ENCODE peak calls at places on chromosome 3, in ten cellular contexts. One of them, this sample, is unnamed.

GRCh38 chr3:170558417-170558816 is 27.5 kb downstream of the SLC7A14 start:
- DNase-seq in KBM-7: no peak
- DNase-seq in NCI-H1105 treated with DMSO at 0.1 percent for 48 hours: no peak
- DNase-seq in EL: no peak
- DNase-seq in CD8-positive, alpha-beta T cell: no peak
- DNase-seq in H4: no peak
- DNase-seq in PC-9: peak
- DNase-seq in activated T-helper 1 cell treated with Interleukin-2 at 50 U/mL for 16 hours: no peak
- DNase-seq in psoas muscle: no peak
- DNase-seq in PC-3: no peak
- DNase-seq in this sample: no peak

GRCh38 chr3:183278479-183279088 is 25.5 kb downstream of the B3GNT5 start:
- DNase-seq in EL: no peak
- DNase-seq in PC-3: peak
- DNase-seq in psoas muscle: no peak
- DNase-seq in KBM-7: no peak
- DNase-seq in CD8-positive, alpha-beta T cell: no peak
- DNase-seq in H4: no peak
- DNase-seq in PC-9: no peak
- DNase-seq in activated T-helper 1 cell treated with Interleukin-2 at 50 U/mL for 16 hours: no peak
- DNase-seq in NCI-H1105 treated with DMSO at 0.1 percent for 48 hours: no peak
- DNase-seq in this sample: no peak

GRCh38 chr3:150495563-150496168 is 50.6 kb downstream of the SERP1 start:
- DNase-seq in H4: peak
- DNase-seq in KBM-7: peak
- DNase-seq in PC-9: no peak
- DNase-seq in psoas muscle: no peak
- DNase-seq in NCI-H1105 treated with DMSO at 0.1 percent for 48 hours: peak
- DNase-seq in CD8-positive, alpha-beta T cell: no peak
- DNase-seq in EL: peak
- DNase-seq in PC-3: peak
- DNase-seq in activated T-helper 1 cell treated with Interleukin-2 at 50 U/mL for 16 hours: no peak
- DNase-seq in this sample: no peak

GRCh38 chr3:146092230-146092629 is 68.8 kb downstream of the PLOD2 start:
- DNase-seq in psoas muscle: no peak
- DNase-seq in PC-9: no peak
- DNase-seq in H4: no peak
- DNase-seq in EL: no peak
- DNase-seq in KBM-7: no peak
- DNase-seq in PC-3: no peak
- DNase-seq in activated T-helper 1 cell treated with Interleukin-2 at 50 U/mL for 16 hours: no peak
- DNase-seq in CD8-positive, alpha-beta T cell: no peak
- DNase-seq in NCI-H1105 treated with DMSO at 0.1 percent for 48 hours: no peak
- DNase-seq in this sample: no peak

GRCh38 chr3:105367063-105367405 is 325 bp downstream of the ALCAM start:
- DNase-seq in PC-9: peak
- DNase-seq in H4: peak
- DNase-seq in EL: peak
- DNase-seq in psoas muscle: no peak
- DNase-seq in activated T-helper 1 cell treated with Interleukin-2 at 50 U/mL for 16 hours: no peak
- DNase-seq in PC-3: peak
- DNase-seq in CD8-positive, alpha-beta T cell: peak
- DNase-seq in NCI-H1105 treated with DMSO at 0.1 percent for 48 hours: no peak
- DNase-seq in KBM-7: no peak
- DNase-seq in this sample: peak

GRCh38 chr3:145578465-145578864 is 582.5 kb downstream of the PLOD2 start:
- DNase-seq in EL: no peak
- DNase-seq in PC-3: no peak
- DNase-seq in PC-9: no peak
- DNase-seq in NCI-H1105 treated with DMSO at 0.1 percent for 48 hours: peak
- DNase-seq in KBM-7: no peak
- DNase-seq in H4: no peak
- DNase-seq in CD8-positive, alpha-beta T cell: no peak
- DNase-seq in psoas muscle: no peak
- DNase-seq in activated T-helper 1 cell treated with Interleukin-2 at 50 U/mL for 16 hours: no peak
- DNase-seq in this sample: no peak

GRCh38 chr3:14125193-14126016 is 553 bp downstream of the TMEM43 start:
- DNase-seq in PC-9: peak
- DNase-seq in CD8-positive, alpha-beta T cell: peak
- DNase-seq in PC-3: peak
- DNase-seq in activated T-helper 1 cell treated with Interleukin-2 at 50 U/mL for 16 hours: peak
- DNase-seq in KBM-7: peak
- DNase-seq in H4: peak
- DNase-seq in EL: peak
- DNase-seq in NCI-H1105 treated with DMSO at 0.1 percent for 48 hours: peak
- DNase-seq in psoas muscle: peak
- DNase-seq in this sample: no peak

GRCh38 chr3:56754753-56755365 is 46.9 kb downstream of the ARHGEF3 start:
- DNase-seq in EL: no peak
- DNase-seq in H4: no peak
- DNase-seq in psoas muscle: no peak
- DNase-seq in PC-9: no peak
- DNase-seq in CD8-positive, alpha-beta T cell: peak
- DNase-seq in PC-3: no peak
- DNase-seq in KBM-7: no peak
- DNase-seq in activated T-helper 1 cell treated with Interleukin-2 at 50 U/mL for 16 hours: no peak
- DNase-seq in NCI-H1105 treated with DMSO at 0.1 percent for 48 hours: no peak
- DNase-seq in this sample: no peak

GRCh38 chr3:163582967-163583366 is 1495.3 kb downstream of the SI start:
- DNase-seq in psoas muscle: no peak
- DNase-seq in KBM-7: no peak
- DNase-seq in activated T-helper 1 cell treated with Interleukin-2 at 50 U/mL for 16 hours: no peak
- DNase-seq in EL: no peak
- DNase-seq in PC-9: no peak
- DNase-seq in NCI-H1105 treated with DMSO at 0.1 percent for 48 hours: no peak
- DNase-seq in CD8-positive, alpha-beta T cell: no peak
- DNase-seq in PC-3: no peak
- DNase-seq in H4: no peak
- DNase-seq in this sample: no peak